ENCODE peak calls at places on chromosomes 5 and 9, in five cellular contexts. N is fibroblast of lung, R is Caco-2, V is IMR-90, F is MM.1S. T is an unnamed sample. For H3K36me3, the result is how much of the 10 kb centered on the place peaks cover.

GRCh38 chr5:173753307-173754168 is 134.6 kb upstream of the CPEB4 start:
- DNase-seq in N (peak), F (no peak), R (no peak), V (peak), T (no peak)

GRCh38 chr5:154086123-154086522 is 47.4 kb downstream of the MFAP3 start:
- DNase-seq in R (no peak), V (no peak), F (no peak), N (no peak), T (no peak)

GRCh38 chr5:96601811-96602244 is 60.3 kb upstream of the CAST start:
- DNase-seq in F (peak), V (peak), R (peak), N (peak), T (peak)

GRCh38 chr5:43312699-43313034 is 545 bp downstream of the HMGCS1 start:
- DNase-seq in R (no peak), F (peak), V (no peak), N (no peak), T (no peak)

GRCh38 chr9:69204869-69205268 is 30.8 kb downstream of the TJP2 start:
- DNase-seq in F (no peak), R (no peak), N (peak), V (peak), T (no peak)

GRCh38 chr9:15220658-15221310 is 86.2 kb downstream of the TTC39B start:
- DNase-seq in F (no peak), R (no peak), N (peak), V (peak), T (no peak)

GRCh38 chr5:40999966-41000365 is 71.2 kb downstream of the MROH2B start:
- DNase-seq in V (no peak), N (no peak), F (no peak), R (no peak), T (no peak)

GRCh38 chr5:19739691-19740090 is 248.3 kb downstream of the CDH18 start:
- DNase-seq in N (peak), V (no peak), R (no peak), F (no peak), T (no peak)

GRCh38 chr5:170522211-170523128 is 18.6 kb downstream of the KCNIP1 start:
- DNase-seq in F (no peak), V (no peak), N (no peak), R (no peak), T (no peak)

GRCh38 chr5:55438931-55439477 is 95.8 kb downstream of the PLPP1 start:
- DNase-seq in N (peak), V (peak), F (no peak), R (peak), T (no peak)

GRCh38 chr9:89278997-89279739 is 31.8 kb upstream of the CKS2 start:
- DNase-seq in F (peak), V (peak), R (peak), N (peak), T (peak)

GRCh38 chr5:27336817-27337216 is 298.4 kb upstream of the CDH9 start:
- DNase-seq in N (no peak), F (no peak), V (no peak), R (no peak), T (no peak)

GRCh38 chr5:179114756-179115155 is 54.6 kb downstream of the ZNF354C start:
- DNase-seq in F (no peak), V (no peak), R (no peak), N (no peak), T (no peak)

GRCh38 chr5:45750574-45750973 is 54.4 kb upstream of the HCN1 start:
- DNase-seq in N (no peak), V (no peak), F (no peak), R (no peak), T (no peak)

GRCh38 chr9:84357235-84357634 is 16.7 kb upstream of the SLC28A3 start:
- DNase-seq in R (no peak), F (no peak), N (no peak), V (no peak), T (no peak)

GRCh38 chr5:40037703-40038102 is 612.9 kb upstream of the DAB2 start:
- DNase-seq in R (no peak), N (no peak), V (no peak), F (no peak), T (no peak)

GRCh38 chr9:33445389-33445881 is 2.0 kb downstream of the AQP3 start:
- DNase-seq in F (no peak), R (peak), N (no peak), V (no peak), T (no peak)

GRCh38 chr5:149141224-149141956 is at the start of gene ABLIM3:
- DNase-seq in R (peak), N (peak), F (peak), V (peak), T (peak)

GRCh38 chr5:16508730-16509531 is 43.3 kb upstream of the ZNF622 start:
- DNase-seq in V (no peak), N (no peak), R (peak), F (no peak), T (no peak)

GRCh38 chr9:15824310-15824709 is 271.5 kb downstream of the CCDC171 start:
- DNase-seq in F (no peak), V (peak), R (no peak), N (peak), T (peak)

GRCh38 chr9:129175825-129176633 is 2.0 kb downstream of the IER5L start:
- DNase-seq in V (peak), N (peak), F (peak), R (peak), T (peak)

GRCh38 chr5:159947708-159948358 is 31.6 kb downstream of the ADRA1B start:
- DNase-seq in N (peak), R (no peak), V (peak), F (no peak), T (no peak)

GRCh38 chr5:142800776-142801494 is 30.8 kb downstream of the ARHGAP26 start:
- DNase-seq in N (no peak), V (no peak), F (peak), R (no peak), T (no peak)

GRCh38 chr9:106798021-106798799 is 64.8 kb upstream of the ZNF462 start:
- DNase-seq in V (no peak), F (no peak), N (no peak), R (no peak), T (no peak)

GRCh38 chr9:91515074-91515687 is 91.5 kb upstream of the NFIL3 start:
- DNase-seq in R (no peak), N (peak), V (peak), F (no peak), T (no peak)

GRCh38 chr9:13282998-13283397 is 3.5 kb upstream of the MPDZ start:
- DNase-seq in N (no peak), V (peak), F (no peak), R (no peak), T (no peak)

GRCh38 chr5:10615693-10616092 is 51.8 kb downstream of the ANKRD33B start:
- DNase-seq in F (no peak), V (no peak), R (no peak), N (no peak), T (no peak)
- H3K36me3 ChIP-seq in F (under half), V (under half), R (under half), N (under half), T (under half)

GRCh38 chr9:2787065-2787464 is 56.8 kb downstream of the PUM3 start:
- DNase-seq in F (no peak), V (peak), N (peak), R (no peak), T (peak)
- H3K36me3 ChIP-seq in F (under half), V (under half), N (under half), R (under half), T (half or more)

GRCh38 chr5:32109236-32109635 is 64.9 kb downstream of the GOLPH3 start:
- DNase-seq in R (no peak), V (peak), N (peak), F (no peak), T (no peak)
- H3K36me3 ChIP-seq in R (under half), V (under half), N (under half), F (under half), T (half or more)

DNA sequence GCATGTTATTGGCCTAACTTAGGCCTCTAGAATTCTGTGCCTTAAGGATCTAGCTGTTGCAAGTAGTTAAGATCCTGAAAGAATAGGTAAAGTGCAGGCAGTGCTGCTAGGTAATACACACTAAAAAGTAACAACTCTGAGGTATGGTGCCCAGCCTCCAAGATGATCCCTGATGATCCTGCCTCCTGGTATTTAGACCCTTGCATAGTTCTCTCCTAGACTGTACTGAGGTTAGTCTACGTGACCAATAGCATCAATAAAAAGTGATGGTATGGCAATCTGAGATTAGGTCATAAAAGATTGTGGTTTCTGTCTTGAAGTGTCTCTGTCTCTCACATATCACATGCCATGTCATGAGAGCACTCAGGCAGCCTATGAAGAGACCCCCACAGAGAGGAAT is 9.2 kb downstream of the TSTD2 start:
- DNase-seq in V (no peak), R (no peak), N (no peak), F (no peak), T (no peak)
- H3K36me3 ChIP-seq in V (under half), R (under half), N (under half), F (under half), T (under half)